ENCODE peak calls at places on chromosome 16, in nine cellular contexts. S is stomach; Z is ovary; H is CD4-positive, CD25-positive, alpha-beta regulatory T cell; T is fibroblast of lung; U is adrenal gland; V is pancreas; A is mucosa of descending colon; Y is A549. F is an unnamed sample.

GRCh38 chr16:66286527-66286926 is 80.0 kb upstream of the CDH5 start:
- DNase-seq in Y (no peak), T (no peak), S (no peak), V (no peak), U (no peak), A (no peak), Z (no peak), H (no peak), F (no peak)

GRCh38 chr16:10616744-10617640 is 36.6 kb upstream of the EMP2 start:
- DNase-seq in T (peak; percentile 69), S (peak; percentile 73), H (no peak), Y (no peak), V (no peak), A (peak; percentile 82), U (peak; percentile 40), Z (peak; percentile 52), F (peak; percentile 52)

GRCh38 chr16:48831081-48831722 is 221.2 kb upstream of the N4BP1 start:
- DNase-seq in Z (no peak), U (no peak), A (no peak), S (no peak), Y (peak; percentile 6), H (no peak), T (no peak), V (no peak), F (no peak)

GRCh38 chr16:87795336-87795735 is 29.6 kb upstream of the KLHDC4 start:
- DNase-seq in Y (no peak), S (no peak), A (no peak), V (no peak), U (no peak), T (no peak), Z (no peak), H (no peak), F (no peak)

GRCh38 chr16:4005281-4005680 is 111.0 kb downstream of the ADCY9 start:
- DNase-seq in T (no peak), V (no peak), S (no peak), U (no peak), A (no peak), Z (no peak), H (no peak), Y (no peak), F (no peak)

GRCh38 chr16:4058386-4058785 is 57.9 kb downstream of the ADCY9 start:
- DNase-seq in Y (no peak), V (no peak), U (no peak), S (no peak), H (no peak), Z (no peak), T (no peak), A (no peak), F (peak; percentile 25)

GRCh38 chr16:88688013-88688778 is 1.9 kb upstream of the SNAI3 start:
- DNase-seq in U (no peak), A (no peak), S (peak; percentile 92), H (no peak), V (peak; percentile 87), Y (no peak), Z (no peak), T (peak; percentile 20), F (no peak)

GRCh38 chr16:77963185-77964044 is 58.9 kb upstream of the CLEC3A start:
- DNase-seq in Z (no peak), U (no peak), V (no peak), H (no peak), T (peak; percentile 45), A (no peak), S (no peak), Y (no peak), F (no peak)

GRCh38 chr16:86355951-86356350 is 154.4 kb upstream of the FOXF1 start:
- DNase-seq in S (no peak), H (no peak), U (no peak), V (no peak), Y (no peak), A (no peak), T (no peak), Z (no peak), F (no peak)

GRCh38 chr16:46729326-46729995 is 18.7 kb downstream of the MYLK3 start:
- DNase-seq in Z (no peak), S (no peak), U (no peak), A (no peak), H (no peak), T (no peak), Y (no peak), V (no peak), F (no peak)

GRCh38 chr16:71675380-71675779 is 49.1 kb downstream of the PHLPP2 start:
- DNase-seq in H (no peak), Y (no peak), A (no peak), S (no peak), T (no peak), U (no peak), Z (no peak), V (no peak), F (peak; percentile 17)

GRCh38 chr16:70345840-70346239 is 863 bp upstream of the DDX19A start:
- DNase-seq in H (no peak), T (no peak), A (no peak), U (no peak), Z (no peak), Y (no peak), S (no peak), V (no peak), F (no peak)

GRCh38 chr16:87694441-87695125 is 71.2 kb downstream of the KLHDC4 start:
- DNase-seq in S (no peak), T (no peak), U (no peak), H (no peak), Y (no peak), A (no peak), Z (no peak), V (no peak), F (no peak)

GRCh38 chr16:83356266-83356665 is 451.5 kb upstream of the HSBP1 start:
- DNase-seq in A (peak; percentile 25), T (peak; percentile 71), S (no peak), Z (no peak), V (peak; percentile 8), U (no peak), Y (peak; percentile 47), H (no peak), F (peak; percentile 87)

GRCh38 chr16:526181-527014 is 1.1 kb upstream of the CAPN15 start:
- DNase-seq in T (peak; percentile 49), Y (no peak), S (peak; percentile 69), Z (peak; percentile 61), U (peak; percentile 76), H (no peak), A (peak; percentile 43), V (no peak), F (peak; percentile 76)

DNA sequence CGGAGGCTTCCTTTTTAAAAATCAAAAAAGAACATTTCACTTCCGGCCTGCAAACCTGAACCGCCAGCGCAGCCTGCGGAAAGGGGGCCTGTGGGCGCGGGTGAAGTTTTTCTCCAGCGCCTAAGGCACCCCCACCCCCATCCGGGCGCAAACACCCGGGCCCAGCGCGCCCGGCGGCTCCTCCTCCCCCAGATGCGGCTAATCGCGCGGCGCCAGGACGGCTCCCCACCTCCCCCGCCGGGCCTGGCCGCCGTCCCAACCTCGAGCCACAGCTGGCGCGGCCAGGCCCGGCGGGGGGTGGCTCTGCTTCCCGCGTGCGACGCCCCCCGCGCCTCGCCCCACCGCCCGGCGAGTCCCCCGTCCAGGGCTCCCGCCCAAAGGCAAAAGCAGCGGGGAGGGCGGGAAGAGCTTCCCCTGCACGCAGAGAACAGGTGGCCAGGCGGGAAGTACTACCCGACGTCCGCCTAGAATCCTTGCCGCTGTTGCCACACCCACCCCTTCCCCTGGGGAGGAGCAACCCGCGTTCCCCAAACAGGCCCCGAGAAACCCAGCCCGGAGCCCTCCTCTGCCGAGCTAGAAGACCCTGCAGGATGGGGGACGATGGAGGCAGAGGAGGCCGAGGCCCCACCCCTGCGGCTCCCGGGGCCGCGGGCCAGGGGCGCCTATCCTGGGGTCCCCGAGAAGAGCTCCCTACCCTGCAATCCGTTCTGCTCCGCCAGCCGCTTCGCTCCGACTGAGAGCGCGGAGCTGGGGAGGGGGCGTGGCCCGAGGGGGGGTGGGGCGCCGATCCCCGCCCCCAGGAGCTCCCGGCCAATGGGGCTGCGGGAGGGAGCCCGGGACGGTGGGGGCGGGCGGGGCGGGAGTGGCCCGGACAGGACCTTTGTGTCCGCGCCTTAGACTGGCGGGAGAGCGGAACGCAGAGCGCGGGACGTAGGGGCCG is at the start of gene CARHSP1:
- DNase-seq in Y (peak; percentile 92), V (peak; percentile 89), Z (peak; percentile 85), H (peak; percentile 75), T (peak; percentile 85), A (peak; percentile 87), S (peak; percentile 89), U (peak; percentile 87), F (peak; percentile 97)
- H3K4me1 ChIP-seq in Y (peaks cover 70% of the 10 kb centered on the region), V (peaks cover 11% of the 10 kb centered on the region), Z (peaks cover 19% of the 10 kb centered on the region), H (peaks cover 43% of the 10 kb centered on the region), T (peaks cover 24% of the 10 kb centered on the region), A (peaks cover 48% of the 10 kb centered on the region), S (peaks cover 74% of the 10 kb centered on the region), U (peaks cover 49% of the 10 kb centered on the region), F (peaks cover 49% of the 10 kb centered on the region)

GRCh38 chr16:85176541-85177447 is 64.5 kb upstream of the CIBAR2 start:
- DNase-seq in Y (no peak), T (no peak), Z (no peak), S (no peak), V (no peak), H (no peak), U (no peak), A (no peak), F (no peak)
- H3K4me1 ChIP-seq in Y (peaks cover 36% of the 10 kb centered on the region), T (peaks cover 22% of the 10 kb centered on the region), Z (peaks cover 34% of the 10 kb centered on the region), S (peaks cover 60% of the 10 kb centered on the region), V (peaks cover 24% of the 10 kb centered on the region), H (no peaks in the 10 kb centered on the region), U (peaks cover 66% of the 10 kb centered on the region), A (no peaks in the 10 kb centered on the region), F (peaks cover 38% of the 10 kb centered on the region)

GRCh38 chr16:72988568-72988967 is 59.4 kb downstream of the ZFHX3 start:
- DNase-seq in T (no peak), V (no peak), S (no peak), A (no peak), Y (no peak), H (no peak), Z (no peak), U (no peak), F (no peak)
- H3K4me1 ChIP-seq in T (peaks cover 23% of the 10 kb centered on the region), V (peaks cover 54% of the 10 kb centered on the region), S (peaks cover 96% of the 10 kb centered on the region), A (peaks cover 13% of the 10 kb centered on the region), Y (peaks cover 55% of the 10 kb centered on the region), H (no peaks in the 10 kb centered on the region), Z (peaks cover 9% of the 10 kb centered on the region), U (peaks cover 69% of the 10 kb centered on the region), F (peaks cover 73% of the 10 kb centered on the region)

DNA sequence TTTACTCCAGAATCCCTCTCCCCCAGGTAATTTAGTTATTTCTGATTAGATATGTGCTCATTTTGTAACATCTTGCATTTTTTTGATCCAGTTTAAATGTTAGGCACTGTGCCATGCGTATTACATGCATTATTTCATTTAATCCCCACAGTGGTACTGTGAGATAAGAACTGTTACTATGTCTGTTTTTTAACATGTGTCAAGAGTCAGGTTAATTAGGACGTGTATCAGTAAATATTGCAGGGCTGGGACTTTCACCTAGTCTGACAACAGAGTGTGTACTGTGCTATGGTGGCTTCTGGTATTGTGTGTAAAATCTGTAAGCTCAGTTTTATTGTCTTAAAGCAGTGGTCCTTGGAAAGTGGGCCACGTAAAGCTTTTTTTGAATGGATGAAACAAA is 10.6 kb downstream of the RSPRY1 start:
- DNase-seq in H (no peak), Z (no peak), T (no peak), S (no peak), A (no peak), V (no peak), U (no peak), Y (no peak), F (no peak)
- H3K4me1 ChIP-seq in H (no peaks in the 10 kb centered on the region), Z (peaks cover 2% of the 10 kb centered on the region), T (peaks cover 11% of the 10 kb centered on the region), S (peaks cover 52% of the 10 kb centered on the region), A (no peaks in the 10 kb centered on the region), V (peaks cover 5% of the 10 kb centered on the region), U (peaks cover 20% of the 10 kb centered on the region), Y (peaks cover 51% of the 10 kb centered on the region), F (peaks cover 46% of the 10 kb centered on the region)

DNA sequence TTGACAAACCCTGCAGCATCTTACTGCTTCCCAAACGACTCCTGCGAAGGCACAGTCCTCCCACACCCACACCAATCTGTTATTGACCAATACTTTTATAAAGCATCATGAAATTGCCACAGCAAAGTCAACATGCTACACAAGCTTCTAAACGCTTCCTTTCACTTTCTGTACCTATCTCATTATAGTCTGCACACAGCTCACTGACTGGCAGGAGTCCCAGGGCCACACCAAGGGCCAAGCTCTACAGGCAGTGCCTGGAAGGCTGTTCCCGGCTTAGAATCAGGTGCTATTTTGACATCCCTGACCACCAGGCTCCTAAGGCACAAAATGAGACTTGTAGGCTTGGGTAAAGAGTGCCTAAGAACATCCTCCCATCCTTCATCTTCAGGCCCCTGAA is 39.5 kb downstream of the USP7 start:
- DNase-seq in A (peak; percentile 90), T (no peak), Y (no peak), S (peak; percentile 90), U (peak; percentile 79), V (peak; percentile 73), H (no peak), Z (no peak), F (no peak)
- H3K4me1 ChIP-seq in A (peaks cover 34% of the 10 kb centered on the region), T (no peaks in the 10 kb centered on the region), Y (no peaks in the 10 kb centered on the region), S (peaks cover 28% of the 10 kb centered on the region), U (peaks cover 34% of the 10 kb centered on the region), V (no peaks in the 10 kb centered on the region), H (peaks cover 3% of the 10 kb centered on the region), Z (peaks cover 5% of the 10 kb centered on the region), F (peaks cover 30% of the 10 kb centered on the region)